ENCODE peak calls at places on chromosome 9, in eight cellular contexts. One of them, this sample, is unnamed.

GRCh38 chr9:83012578-83013260 is 50.2 kb downstream of the RASEF start:
- DNase-seq in hippocampal formation: no peak
- DNase-seq in HTR-8/SVneo: no peak
- DNase-seq in NCI-H1694: no peak
- DNase-seq in naive thymus-derived CD8-positive, alpha-beta T cell: no peak
- DNase-seq in IMR-90: no peak
- DNase-seq in Calu3: no peak
- DNase-seq in NCI-H2227 treated with DMSO at 0.1 percent for 48 hours: no peak
- DNase-seq in this sample: no peak

GRCh38 chr9:95071450-95071849 is 246.1 kb downstream of the FANCC start:
- DNase-seq in hippocampal formation: no peak
- DNase-seq in HTR-8/SVneo: no peak
- DNase-seq in NCI-H1694: no peak
- DNase-seq in naive thymus-derived CD8-positive, alpha-beta T cell: no peak
- DNase-seq in IMR-90: no peak
- DNase-seq in Calu3: no peak
- DNase-seq in NCI-H2227 treated with DMSO at 0.1 percent for 48 hours: no peak
- DNase-seq in this sample: no peak

GRCh38 chr9:69325409-69326212 is 596 bp downstream of the ENTREP1 start:
- DNase-seq in hippocampal formation: peak; percentile 3
- DNase-seq in HTR-8/SVneo: peak; percentile 5
- DNase-seq in NCI-H1694: no peak
- DNase-seq in naive thymus-derived CD8-positive, alpha-beta T cell: no peak
- DNase-seq in IMR-90: no peak
- DNase-seq in Calu3: peak; percentile 19
- DNase-seq in NCI-H2227 treated with DMSO at 0.1 percent for 48 hours: no peak
- DNase-seq in this sample: peak; percentile 25

GRCh38 chr9:133261753-133262120 is 13.3 kb downstream of the ABO start:
- DNase-seq in hippocampal formation: no peak
- DNase-seq in HTR-8/SVneo: no peak
- DNase-seq in NCI-H1694: no peak
- DNase-seq in naive thymus-derived CD8-positive, alpha-beta T cell: no peak
- DNase-seq in IMR-90: no peak
- DNase-seq in Calu3: no peak
- DNase-seq in NCI-H2227 treated with DMSO at 0.1 percent for 48 hours: no peak
- DNase-seq in this sample: no peak

GRCh38 chr9:77647659-77648457 is at the start of gene GNA14:
- DNase-seq in hippocampal formation: peak; percentile 14
- DNase-seq in HTR-8/SVneo: no peak
- DNase-seq in NCI-H1694: no peak
- DNase-seq in naive thymus-derived CD8-positive, alpha-beta T cell: no peak
- DNase-seq in IMR-90: no peak
- DNase-seq in Calu3: peak; percentile 5
- DNase-seq in NCI-H2227 treated with DMSO at 0.1 percent for 48 hours: peak; percentile 9
- DNase-seq in this sample: no peak

GRCh38 chr9:131609116-131609830 is 64.0 kb downstream of the PRRT1B start:
- DNase-seq in hippocampal formation: no peak
- DNase-seq in HTR-8/SVneo: peak; percentile 38
- DNase-seq in NCI-H1694: no peak
- DNase-seq in naive thymus-derived CD8-positive, alpha-beta T cell: no peak
- DNase-seq in IMR-90: peak; percentile 74
- DNase-seq in Calu3: no peak
- DNase-seq in NCI-H2227 treated with DMSO at 0.1 percent for 48 hours: no peak
- DNase-seq in this sample: no peak

GRCh38 chr9:86598411-86599239 is 244.4 kb upstream of the TUT7 start:
- DNase-seq in hippocampal formation: no peak
- DNase-seq in HTR-8/SVneo: no peak
- DNase-seq in NCI-H1694: no peak
- DNase-seq in naive thymus-derived CD8-positive, alpha-beta T cell: no peak
- DNase-seq in IMR-90: no peak
- DNase-seq in Calu3: no peak
- DNase-seq in NCI-H2227 treated with DMSO at 0.1 percent for 48 hours: no peak
- DNase-seq in this sample: no peak

GRCh38 chr9:106156462-106156861 is 462.1 kb downstream of the TMEM38B start:
- DNase-seq in hippocampal formation: no peak
- DNase-seq in HTR-8/SVneo: no peak
- DNase-seq in NCI-H1694: no peak
- DNase-seq in naive thymus-derived CD8-positive, alpha-beta T cell: no peak
- DNase-seq in IMR-90: no peak
- DNase-seq in Calu3: no peak
- DNase-seq in NCI-H2227 treated with DMSO at 0.1 percent for 48 hours: no peak
- DNase-seq in this sample: no peak

This sample was measured in mucosa of gallbladder.